ENCODE peak calls at places on chromosomes 4 and X, in six cellular contexts. V, F, Z, T, H and X are unnamed samples.

GRCh38 chrX:120457766-120458180 is 11.3 kb downstream of the LAMP2 start:
- DNase-seq in F (peak; percentile 47), T (no peak), V (peak; percentile 80), H (peak; percentile 89), Z (no peak), X (no peak)

GRCh38 chr4:176470671-176471070 is 150.9 kb downstream of the SPCS3 start:
- DNase-seq in Z (no peak), F (no peak), T (no peak), H (no peak), V (no peak), X (no peak)

GRCh38 chrX:15493118-15494082 is at the start of gene PIR:
- DNase-seq in V (peak; percentile 81), Z (peak; percentile 46), T (peak; percentile 39), H (peak; percentile 81), F (peak; percentile 17), X (peak; percentile 85)

GRCh38 chrX:100424012-100424411 is 13.9 kb upstream of the PCDH19 start:
- DNase-seq in F (no peak), T (no peak), Z (no peak), V (no peak), H (no peak), X (no peak)

GRCh38 chr4:124642846-124643245 is 69.7 kb downstream of the ANKRD50 start:
- DNase-seq in Z (no peak), F (no peak), T (no peak), V (no peak), H (no peak), X (no peak)

GRCh38 chr4:25977397-25978170 is 63.6 kb downstream of the SMIM20 start:
- DNase-seq in F (no peak), V (no peak), H (no peak), Z (no peak), T (no peak), X (no peak)

GRCh38 chr4:137519406-137519805 is 12.9 kb downstream of the PCDH18 start:
- DNase-seq in V (no peak), T (no peak), F (no peak), H (peak; percentile 83), Z (no peak), X (no peak)

GRCh38 chrX:137166591-137166990 is 132.8 kb upstream of the GPR101 start:
- DNase-seq in Z (no peak), H (no peak), T (no peak), F (no peak), V (no peak), X (no peak)

GRCh38 chr4:2534904-2535385 is 1.5 kb upstream of the FAM193A start:
- DNase-seq in V (no peak), H (no peak), Z (no peak), F (no peak), T (no peak), X (no peak)

GRCh38 chr4:139229534-139230039 is 50.4 kb downstream of the MGARP start:
- DNase-seq in F (no peak), V (peak; percentile 63), H (peak; percentile 68), T (no peak), Z (no peak), X (no peak)

GRCh38 chrX:105972690-105973386 is 65.7 kb downstream of the SERPINA7 start:
- DNase-seq in Z (no peak), V (peak; percentile 1), T (no peak), F (no peak), H (no peak), X (no peak)

GRCh38 chr4:153154010-153154975 is 50.0 kb upstream of the TRIM2 start:
- DNase-seq in H (peak; percentile 88), Z (no peak), V (peak; percentile 8), F (no peak), T (no peak), X (no peak)